ENCODE peak calls at places on chromosome 18, in five cellular contexts. O is thyroid gland, G is kidney, Y is A549, L is astrocyte of the cerebellum. X is an unnamed sample.

GRCh38 chr18:68394705-68395104 is 320.2 kb downstream of the TMX3 start:
- DNase-seq in O (no peak), G (no peak), Y (no peak), L (no peak), X (no peak)

GRCh38 chr18:50373531-50373930 is 1.3 kb upstream of the SKA1 start:
- DNase-seq in O (no peak), G (no peak), Y (no peak), L (no peak), X (no peak)

GRCh38 chr18:51655327-51655698 is 457.8 kb upstream of the MEX3C start:
- DNase-seq in O (no peak), G (no peak), Y (no peak), L (no peak), X (no peak)

GRCh38 chr18:10351221-10351795 is 103.1 kb upstream of the APCDD1 start:
- DNase-seq in O (no peak), G (no peak), Y (no peak), L (no peak), X (no peak)

GRCh38 chr18:58310517-58310916 is 266.5 kb downstream of the NEDD4L start:
- DNase-seq in O (peak), G (peak), Y (no peak), L (no peak), X (no peak)

GRCh38 chr18:13500891-13501887 is 225.2 kb downstream of the FAM210A start:
- DNase-seq in O (peak), G (no peak), Y (no peak), L (peak), X (no peak)

GRCh38 chr18:26546170-26546874 is 2.0 kb downstream of the KCTD1 start:
- DNase-seq in O (no peak), G (no peak), Y (no peak), L (no peak), X (no peak)

GRCh38 chr18:45121146-45121545 is 440.5 kb downstream of the SETBP1 start:
- DNase-seq in O (no peak), G (no peak), Y (no peak), L (no peak), X (no peak)

GRCh38 chr18:8424481-8424880 is 184.8 kb upstream of the RAB12 start:
- DNase-seq in O (no peak), G (no peak), Y (no peak), L (peak), X (no peak)

GRCh38 chr18:13614318-13614643 is 112.1 kb downstream of the FAM210A start:
- DNase-seq in O (no peak), G (no peak), Y (no peak), L (no peak), X (no peak)

GRCh38 chr18:57748770-57749603 is 54.1 kb downstream of the ATP8B1 start:
- DNase-seq in O (no peak), G (no peak), Y (peak), L (peak), X (no peak)

GRCh38 chr18:48986851-48987761 is 36.3 kb upstream of the SMAD7 start:
- DNase-seq in O (no peak), G (peak), Y (no peak), L (no peak), X (no peak)

GRCh38 chr18:80250740-80251364 is 3.5 kb upstream of the PARD6G start:
- DNase-seq in O (no peak), G (no peak), Y (no peak), L (no peak), X (no peak)

GRCh38 chr18:48922801-48923730 is 27.7 kb downstream of the SMAD7 start:
- DNase-seq in O (no peak), G (peak), Y (no peak), L (peak), X (peak)

GRCh38 chr18:23307567-23308295 is 145.4 kb upstream of the RIOK3 start:
- DNase-seq in O (no peak), G (peak), Y (no peak), L (no peak), X (no peak)

GRCh38 chr18:50950626-50951025 is 17.2 kb upstream of the ELAC1 start:
- DNase-seq in O (no peak), G (no peak), Y (no peak), L (no peak), X (no peak)

GRCh38 chr18:14746897-14747296 is 1.1 kb upstream of the ANKRD30B start:
- DNase-seq in O (no peak), G (no peak), Y (no peak), L (no peak), X (no peak)

GRCh38 chr18:58525517-58525916 is 103.4 kb downstream of the ALPK2 start:
- DNase-seq in O (no peak), G (no peak), Y (no peak), L (no peak), X (no peak)

GRCh38 chr18:31301201-31301655 is 16.7 kb upstream of the DSG1 start:
- DNase-seq in O (no peak), G (no peak), Y (no peak), L (peak), X (no peak)

GRCh38 chr18:76457475-76457874 is 37.6 kb downstream of the ZNF516 start:
- DNase-seq in O (no peak), G (no peak), Y (no peak), L (no peak), X (no peak)

GRCh38 chr18:80009661-80010550 is 21.5 kb upstream of the TXNL4A start:
- DNase-seq in O (peak), G (no peak), Y (peak), L (peak), X (peak)

GRCh38 chr18:43022874-43023273 is 92.6 kb downstream of the RIT2 start:
- DNase-seq in O (no peak), G (no peak), Y (no peak), L (no peak), X (no peak)

GRCh38 chr18:52319423-52319822 is 20.6 kb upstream of the DCC start:
- DNase-seq in O (no peak), G (no peak), Y (no peak), L (peak), X (no peak)

GRCh38 chr18:63882333-63883141 is 5.0 kb upstream of the SERPINB2 start:
- DNase-seq in O (peak), G (no peak), Y (no peak), L (peak), X (no peak)

GRCh38 chr18:67672142-67672541 is 155.6 kb upstream of the DSEL start:
- DNase-seq in O (no peak), G (no peak), Y (no peak), L (no peak), X (no peak)

GRCh38 chr18:44895176-44895798 is 214.6 kb downstream of the SETBP1 start:
- DNase-seq in O (peak), G (no peak), Y (peak), L (no peak), X (peak)

GRCh38 chr18:9614401-9615279 is at the start of gene PPP4R1:
- DNase-seq in O (peak), G (peak), Y (peak), L (no peak), X (no peak)

GRCh38 chr18:28725876-28726275 is 548.9 kb upstream of the CDH2 start:
- DNase-seq in O (no peak), G (no peak), Y (no peak), L (peak), X (no peak)

GRCh38 chr18:9017900-9018217 is 84.6 kb upstream of the NDUFV2 start:
- DNase-seq in O (no peak), G (no peak), Y (no peak), L (no peak), X (no peak)

GRCh38 chr18:58578835-58579560 is 49.9 kb downstream of the ALPK2 start:
- DNase-seq in O (no peak), G (no peak), Y (peak), L (no peak), X (no peak)

GRCh38 chr18:22694954-22695353 is 238.2 kb upstream of the RBBP8 start:
- DNase-seq in O (peak), G (peak), Y (peak), L (peak), X (peak)

GRCh38 chr18:28177828-28178635 is 1.1 kb upstream of the CDH2 start:
- DNase-seq in O (peak), G (peak), Y (peak), L (no peak), X (no peak)

GRCh38 chr18:26863122-26863879 is 2.2 kb downstream of the AQP4 start:
- DNase-seq in O (peak), G (peak), Y (peak), L (no peak), X (no peak)

GRCh38 chr18:79300382-79300781 is 95.3 kb upstream of the NFATC1 start:
- DNase-seq in O (no peak), G (no peak), Y (no peak), L (no peak), X (no peak)

GRCh38 chr18:79918089-79919011 is 33.1 kb downstream of the SLC66A2 start:
- DNase-seq in O (no peak), G (peak), Y (no peak), L (no peak), X (no peak)

GRCh38 chr18:77138270-77138669 is 5.7 kb upstream of the MBP start:
- DNase-seq in O (peak), G (no peak), Y (no peak), L (no peak), X (no peak)

GRCh38 chr18:40357536-40357935 is 1597.5 kb upstream of the PIK3C3 start:
- DNase-seq in O (peak), G (no peak), Y (no peak), L (no peak), X (no peak)

GRCh38 chr18:71047882-71048281 is 759.0 kb downstream of the SOCS6 start:
- DNase-seq in O (no peak), G (no peak), Y (no peak), L (no peak), X (no peak)

DNA sequence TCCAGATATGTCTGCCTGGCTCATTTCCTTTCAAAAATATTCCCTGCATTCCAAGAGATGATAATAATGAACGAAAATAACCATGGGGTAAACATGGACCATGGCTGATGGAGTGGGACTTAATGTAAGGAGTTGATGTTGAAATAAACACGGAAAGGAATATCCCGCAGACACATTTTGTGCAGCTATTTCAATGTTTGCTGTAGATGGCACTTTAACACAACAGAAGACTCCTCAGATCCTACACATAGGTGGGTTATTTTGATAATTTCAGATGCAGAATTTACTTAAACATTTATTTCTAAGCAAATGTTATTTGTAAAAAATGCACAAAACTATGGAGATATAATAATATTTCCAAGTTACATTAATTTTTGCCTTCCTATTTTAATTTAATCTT is 87.5 kb upstream of the DYNAP start:
- DNase-seq in O (no peak), G (no peak), Y (no peak), L (no peak), X (no peak)
- TF ChIP-seq CTCF in O (no peak), G (no peak), Y (no peak), L (no peak), X (no peak)

DNA sequence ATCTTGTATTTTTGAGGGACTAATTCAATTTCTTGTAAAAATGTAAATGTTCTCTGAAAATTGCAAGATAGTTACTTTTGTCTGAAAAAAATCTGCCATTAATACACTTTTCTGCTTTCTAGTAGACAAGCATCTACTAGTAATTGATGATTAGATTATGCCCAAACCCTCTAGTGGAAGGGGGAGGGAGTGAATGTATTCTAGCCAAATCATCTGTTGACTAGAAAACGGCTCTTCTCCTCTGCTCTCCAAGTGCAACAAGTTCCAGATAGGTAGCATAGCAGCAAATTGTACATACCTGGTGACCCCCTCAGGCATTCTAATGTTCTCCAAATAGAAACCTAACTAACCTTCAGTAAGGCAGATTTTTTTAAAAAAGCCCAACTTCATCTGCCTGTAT is 58.6 kb downstream of the RELCH start:
- DNase-seq in O (no peak), G (no peak), Y (no peak), L (no peak), X (no peak)
- TF ChIP-seq CTCF in O (no peak), G (no peak), Y (no peak), L (no peak), X (no peak)

GRCh38 chr18:36828630-36829361 is at the start of the genes KIAA1328 and TPGS2:
- DNase-seq in O (peak), G (peak), Y (peak), L (peak), X (no peak)
- TF ChIP-seq CTCF in O (no peak), G (no peak), Y (peak), L (peak), X (peak)

DNA sequence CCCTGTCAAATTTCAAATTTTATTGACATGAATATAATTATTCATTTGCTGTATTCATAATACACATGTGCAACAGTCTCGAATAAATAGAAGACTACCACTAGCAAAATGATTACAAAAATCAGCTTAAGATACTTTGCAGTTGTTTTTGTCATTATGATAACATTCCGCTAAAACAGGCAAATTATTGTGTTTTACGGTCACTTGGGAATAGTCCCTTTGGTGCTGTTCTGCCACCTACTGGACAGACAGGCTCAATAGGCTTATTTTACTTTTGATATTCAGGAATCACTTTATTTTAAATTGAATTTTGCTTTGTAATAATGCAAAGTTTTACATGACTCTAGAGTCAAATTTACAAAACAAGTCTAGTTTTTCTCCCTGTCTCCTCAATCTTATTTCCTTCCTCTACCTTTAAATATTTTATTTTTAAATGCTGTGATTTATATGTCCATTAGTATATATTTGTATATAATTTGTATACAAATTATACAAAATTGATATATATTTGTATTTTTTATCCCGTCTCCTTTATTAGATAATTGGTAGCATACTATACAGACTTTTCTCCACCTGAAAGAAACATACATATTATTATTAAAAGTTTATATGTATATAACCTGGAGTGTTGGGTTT is 456.3 kb downstream of the DLGAP1 start:
- DNase-seq in O (peak), G (no peak), Y (no peak), L (peak), X (no peak)
- TF ChIP-seq CTCF in O (peak), G (peak), Y (peak), L (peak), X (peak)

DNA sequence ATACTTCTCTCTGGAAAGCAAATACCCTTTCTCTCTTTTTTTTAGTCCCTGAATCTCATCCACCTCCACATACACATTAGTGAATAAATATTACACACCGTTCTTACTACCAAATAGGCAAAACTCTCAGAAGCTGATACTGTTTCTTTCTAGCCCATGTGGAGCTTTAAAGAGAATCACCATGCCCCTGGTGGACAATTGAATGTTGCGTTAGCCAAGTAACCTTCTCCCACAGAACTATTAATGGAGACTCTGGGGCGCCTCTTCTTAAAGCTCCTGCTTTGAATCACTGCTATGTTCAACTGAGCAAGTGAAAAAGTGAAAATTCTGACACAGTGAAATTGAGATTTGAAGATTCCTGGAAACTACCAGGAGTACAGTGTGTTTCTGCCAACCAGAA is 522.8 kb upstream of the CDH7 start:
- DNase-seq in O (no peak), G (no peak), Y (no peak), L (no peak), X (no peak)
- TF ChIP-seq CTCF in O (no peak), G (no peak), Y (no peak), L (no peak), X (no peak)

GRCh38 chr18:7224198-7224597 is 6.7 kb upstream of the LRRC30 start:
- DNase-seq in O (no peak), G (no peak), Y (no peak), L (no peak), X (no peak)
- TF ChIP-seq CTCF in O (no peak), G (no peak), Y (no peak), L (no peak), X (no peak)

GRCh38 chr18:25295624-25296138 is 56.3 kb downstream of the ZNF521 start:
- DNase-seq in O (no peak), G (no peak), Y (no peak), L (no peak), X (no peak)

GRCh38 chr18:25300492-25300891 is 51.5 kb downstream of the ZNF521 start:
- DNase-seq in O (no peak), G (no peak), Y (no peak), L (no peak), X (no peak)

GRCh38 chr18:25299426-25299825 is 52.5 kb downstream of the ZNF521 start:
- DNase-seq in O (no peak), G (no peak), Y (no peak), L (no peak), X (peak)

GRCh38 chr18:25298853-25299274 is 53.1 kb downstream of the ZNF521 start:
- DNase-seq in O (peak), G (no peak), Y (no peak), L (peak), X (peak)

DNA sequence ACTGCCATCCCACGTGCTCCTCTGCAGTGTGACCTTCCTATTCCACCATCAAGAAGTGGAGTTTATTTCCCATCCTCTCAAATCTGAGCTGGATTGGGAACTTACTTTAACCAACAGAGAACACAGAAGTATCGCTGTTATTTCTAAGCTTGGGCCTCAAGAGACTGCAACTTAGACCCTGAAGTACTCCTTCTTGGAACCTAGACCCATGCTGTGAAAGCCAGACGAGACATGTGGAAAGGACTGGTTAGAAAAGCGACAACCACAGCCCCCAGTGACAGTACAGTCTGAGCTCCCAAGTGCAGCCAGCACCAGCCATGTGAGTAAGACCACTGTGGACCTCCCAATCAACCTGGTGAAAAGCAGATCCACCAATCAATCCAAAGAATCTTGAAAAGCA is 52.1 kb downstream of the ZNF521 start:
- DNase-seq in O (no peak), G (no peak), Y (no peak), L (no peak), X (no peak)
- TF ChIP-seq CTCF in O (no peak), G (no peak), Y (no peak), L (no peak), X (no peak)